ENCODE peak calls at places on chromosomes 11 and 22, in nine cellular contexts. T is transverse colon, N is uterus, B is ovary, K is adrenal gland, C is right lobe of liver, W is thyroid gland, D is spleen, L is endothelial cell of umbilical vein. V is an unnamed sample. For H3K4me1, the result is how much of the 10 kb centered on the place peaks cover.

GRCh38 chr11:29200776-29201574 is 815.9 kb downstream of the KCNA4 start:
- DNase-seq in D (no peak), K (no peak), N (no peak), L (no peak), B (no peak), W (no peak), T (peak), C (no peak), V (no peak)

GRCh38 chr11:112977620-112978212 is 16.5 kb downstream of the NCAM1 start:
- DNase-seq in W (no peak), D (no peak), T (no peak), L (no peak), K (peak), N (peak), C (no peak), B (peak), V (peak)

GRCh38 chr11:60982184-60982583 is 10.7 kb downstream of the CD6 start:
- DNase-seq in D (no peak), C (no peak), N (no peak), K (no peak), B (no peak), W (no peak), L (no peak), T (no peak), V (no peak)

GRCh38 chr22:31272522-31273446 is 19.5 kb downstream of the PIK3IP1 start:
- DNase-seq in K (peak), L (peak), C (no peak), W (peak), B (peak), T (peak), N (peak), D (no peak), V (peak)

GRCh38 chr22:37741312-37741795 is 44.5 kb downstream of the TRIOBP start:
- DNase-seq in W (peak), L (no peak), C (peak), T (peak), B (peak), N (peak), K (peak), D (no peak), V (peak)

GRCh38 chr22:38397189-38398097 is 57.6 kb downstream of the KCNJ4 start:
- DNase-seq in W (peak), L (peak), C (no peak), K (peak), T (peak), B (peak), D (peak), N (peak), V (peak)

GRCh38 chr11:120525285-120526085 is 13.9 kb downstream of the GRIK4 start:
- DNase-seq in C (no peak), K (no peak), D (peak), L (no peak), T (peak), N (no peak), W (no peak), B (no peak), V (no peak)

GRCh38 chr11:40328890-40329617 is 1130.4 kb downstream of the LRRC4C start:
- DNase-seq in C (peak), T (peak), L (peak), W (peak), N (no peak), D (no peak), B (no peak), K (peak), V (peak)

DNA sequence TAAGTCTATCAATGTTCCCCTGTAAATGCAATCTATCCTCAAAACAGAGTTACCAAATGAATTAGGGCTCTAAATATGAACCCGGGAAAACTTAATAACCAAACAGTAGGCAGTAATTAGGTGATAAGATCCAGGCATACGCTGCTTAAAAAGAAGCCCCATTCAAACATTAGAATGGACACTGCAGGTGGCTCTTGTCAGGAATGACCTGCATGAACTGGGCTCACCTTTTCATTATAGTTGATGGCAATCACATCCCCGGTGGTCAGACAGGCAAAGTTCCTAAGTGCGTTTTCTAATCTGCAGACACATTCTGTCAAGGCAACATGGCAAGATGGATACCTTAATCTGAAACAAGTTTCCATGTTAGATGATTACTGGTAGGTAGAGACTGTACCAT is 14.0 kb downstream of the UFD1 start:
- DNase-seq in C (peak), K (no peak), B (no peak), T (no peak), D (no peak), N (no peak), W (no peak), L (no peak), V (no peak)
- TF ChIP-seq POLR2A in C (no peak), K (no peak), B (no peak), T (no peak), D (no peak), N (no peak), W (no peak), L (no peak), V (no peak)

GRCh38 chr11:114165326-114166230 is 106.1 kb downstream of the ZBTB16 start:
- DNase-seq in L (no peak), C (no peak), K (no peak), T (peak), N (no peak), D (no peak), B (no peak), W (peak), V (no peak)

GRCh38 chr11:114162719-114163123 is 103.2 kb downstream of the ZBTB16 start:
- DNase-seq in N (peak), W (peak), C (peak), K (peak), T (peak), D (no peak), B (peak), L (peak), V (peak)

GRCh38 chr11:114164546-114164945 is 105.0 kb downstream of the ZBTB16 start:
- DNase-seq in D (no peak), C (no peak), B (no peak), L (no peak), T (no peak), W (no peak), K (no peak), N (no peak), V (no peak)

GRCh38 chr11:114163231-114163631 is 103.7 kb downstream of the ZBTB16 start:
- DNase-seq in L (no peak), C (no peak), D (no peak), B (no peak), N (peak), K (peak), T (no peak), W (peak), V (peak)

DNA sequence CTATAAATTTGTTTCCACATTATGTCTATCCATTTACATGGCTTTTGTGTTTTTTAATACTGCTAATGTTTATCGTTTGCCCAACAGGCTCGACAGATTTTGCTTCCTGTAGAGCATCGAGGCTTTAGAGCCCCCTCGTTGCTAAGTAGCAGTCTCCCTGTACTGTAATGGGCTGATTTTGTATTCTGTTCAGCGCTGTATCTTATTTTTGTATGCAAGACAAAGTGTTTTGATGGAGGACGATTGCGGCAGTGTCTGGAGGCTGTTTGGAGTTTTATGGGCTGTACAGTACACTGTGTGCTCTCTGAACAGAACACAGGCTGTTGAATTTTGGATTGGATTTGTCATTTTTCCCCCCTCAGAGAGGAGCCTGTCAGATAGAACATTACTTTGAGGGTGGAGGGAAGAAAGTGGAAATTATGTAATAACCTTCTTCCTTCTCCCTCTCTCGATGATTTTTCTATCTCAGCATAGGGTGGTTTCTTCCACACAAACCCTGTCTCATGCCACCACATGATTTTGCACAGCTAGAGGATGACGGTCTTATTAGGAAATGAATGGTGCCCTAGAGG is 104.4 kb downstream of the ZBTB16 start:
- DNase-seq in L (peak), B (peak), K (no peak), D (no peak), N (peak), C (no peak), T (peak), W (no peak), V (peak)
- H3K4me1 ChIP-seq in L (half or more), B (half or more), K (half or more), D (half or more), N (under half), C (under half), T (half or more), W (half or more), V (half or more)

DNA sequence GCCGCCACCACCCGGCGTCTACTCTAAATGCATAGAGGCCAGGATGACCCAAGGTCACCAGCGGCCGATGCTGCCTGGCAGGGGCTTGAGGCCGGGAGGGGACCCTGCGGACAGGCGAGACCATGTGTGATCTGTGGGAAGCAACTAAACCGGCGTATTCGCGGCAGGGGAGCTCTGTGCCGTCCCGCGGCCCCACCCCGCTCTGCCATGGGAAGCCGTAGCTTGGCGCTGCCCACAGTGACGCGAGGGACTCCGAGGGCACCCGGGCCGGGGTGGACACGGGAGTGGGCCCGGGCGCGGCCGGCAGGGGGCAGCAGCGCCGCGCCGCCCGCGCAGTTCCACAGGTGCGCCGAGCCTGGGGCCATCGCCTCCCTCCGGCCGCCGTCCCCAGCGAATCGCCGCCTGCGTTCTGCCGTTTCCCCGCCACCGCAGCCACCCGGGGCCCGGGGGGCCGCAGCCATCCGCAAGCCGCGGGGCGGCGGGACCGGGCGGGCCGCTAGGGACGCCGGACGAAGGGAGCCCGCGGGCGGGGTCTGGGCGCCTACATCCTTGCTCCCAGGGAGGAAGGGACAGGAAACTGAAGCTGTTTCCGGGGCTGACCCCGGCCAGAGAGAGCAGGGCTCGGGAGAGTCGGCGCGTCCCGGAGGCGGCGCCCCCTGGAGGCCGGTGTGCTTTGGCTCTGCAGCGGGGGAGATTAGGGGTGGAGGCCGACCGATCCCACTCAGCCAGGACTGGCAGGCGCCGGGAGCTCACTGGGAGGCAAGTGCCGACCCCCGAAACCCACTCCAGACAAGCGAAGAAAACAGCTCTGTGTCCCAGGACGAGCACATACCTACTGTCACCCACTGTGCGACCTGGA is 12.5 kb upstream of the HDHD5 start:
- DNase-seq in N (peak), C (peak), B (peak), D (peak), L (peak), T (peak), W (peak), K (peak), V (peak)
- TF ChIP-seq POLR2A in N (no peak), C (peak), B (peak), D (no peak), L (no peak), T (peak), W (peak), K (peak), V (peak)

DNA sequence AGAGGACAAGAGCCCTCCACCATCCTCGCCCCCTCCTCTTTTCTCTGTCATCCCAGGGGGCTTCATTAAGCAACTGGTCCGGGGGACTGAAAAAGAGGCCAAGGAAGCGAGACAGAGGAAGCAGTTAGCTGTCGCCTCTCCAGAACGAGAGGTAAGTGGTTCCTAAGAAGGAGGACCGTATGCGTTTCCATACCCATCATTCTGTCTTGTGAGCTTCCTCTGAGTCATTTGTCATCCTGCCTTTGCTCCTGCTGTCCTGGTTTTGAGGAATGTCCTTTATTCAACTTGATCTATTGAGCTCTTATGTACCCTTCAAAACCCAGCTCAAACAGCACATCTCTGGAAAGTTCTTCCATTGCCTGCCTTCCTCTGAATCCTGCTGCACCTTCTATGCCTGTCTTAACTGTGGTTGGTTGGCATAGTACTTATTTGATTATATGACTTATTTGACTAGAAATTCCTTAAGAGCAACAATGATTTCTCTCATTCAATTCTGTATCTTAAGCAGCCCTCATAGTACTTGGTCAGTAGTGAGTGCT is 21.3 kb downstream of the MYO18B start:
- DNase-seq in B (no peak), W (no peak), D (no peak), N (no peak), K (no peak), L (no peak), T (no peak), C (no peak), V (no peak)
- H3K4me1 ChIP-seq in B (under half), W (under half), D (under half), N (under half), K (under half), L (under half), T (under half), C (under half), V (under half)

GRCh38 chr11:17179972-17180371 is 27.8 kb downstream of the PIK3C2A start:
- DNase-seq in T (no peak), B (no peak), N (no peak), D (no peak), L (no peak), K (no peak), W (no peak), C (no peak), V (no peak)
- TF ChIP-seq POLR2A in T (no peak), B (no peak), N (no peak), D (no peak), L (no peak), K (no peak), W (no peak), C (no peak), V (no peak)

DNA sequence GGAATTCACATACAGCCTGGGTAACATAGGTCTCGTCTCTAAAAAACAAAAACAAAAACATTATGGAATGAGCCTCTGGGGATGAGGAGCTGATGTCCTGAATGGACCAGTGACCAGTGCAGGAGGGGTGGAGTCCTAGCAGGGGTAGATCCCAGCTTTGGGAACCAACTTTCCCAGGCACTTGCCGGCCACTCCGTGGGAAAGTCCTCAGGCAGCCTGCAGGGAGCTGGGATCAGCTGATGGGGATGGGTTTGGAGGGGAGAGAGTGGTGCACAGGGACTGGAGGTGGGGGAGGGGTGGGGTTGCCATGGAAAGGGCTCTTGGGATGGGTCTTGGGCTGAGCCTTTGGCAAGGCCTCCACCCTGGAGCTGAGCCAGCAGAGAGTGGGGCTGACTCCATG is 19.1 kb downstream of the MGAT3 start:
- DNase-seq in N (no peak), T (no peak), C (no peak), L (no peak), K (no peak), W (no peak), B (no peak), D (no peak), V (no peak)
- H3K4me1 ChIP-seq in N (under half), T (under half), C (under half), L (under half), K (under half), W (under half), B (under half), D (under half), V (under half)

DNA sequence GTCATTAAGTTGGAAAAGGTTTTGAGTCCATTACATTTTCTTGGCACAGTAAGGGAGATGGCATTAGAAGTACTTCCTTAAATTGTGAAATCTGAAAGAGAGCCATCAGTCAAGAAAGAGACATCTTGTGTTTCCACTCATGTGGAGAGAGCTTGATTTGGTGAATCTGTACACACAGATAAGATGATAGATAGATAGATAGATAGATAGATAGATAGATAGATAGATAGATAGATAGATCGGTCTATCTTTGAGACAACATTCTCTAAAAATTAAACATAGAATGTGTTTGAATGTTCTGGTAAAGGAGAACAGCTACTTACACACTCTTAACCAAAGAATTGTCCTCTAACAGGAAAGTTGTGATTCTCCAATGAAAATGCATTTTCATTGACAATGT is 76.2 kb downstream of the TTC17 start:
- DNase-seq in L (no peak), K (no peak), W (no peak), D (no peak), B (no peak), C (no peak), N (no peak), T (no peak), V (no peak)
- TF ChIP-seq POLR2A in L (no peak), K (no peak), W (no peak), D (no peak), B (no peak), C (no peak), N (no peak), T (no peak), V (no peak)

GRCh38 chr11:69057236-69057635 is 8.5 kb downstream of the TPCN2 start:
- DNase-seq in K (no peak), B (no peak), N (no peak), C (no peak), T (no peak), D (no peak), L (no peak), W (no peak), V (no peak)

GRCh38 chr11:69055598-69056516 is 7.1 kb downstream of the TPCN2 start:
- DNase-seq in T (peak), K (peak), W (peak), C (peak), N (no peak), B (no peak), L (no peak), D (peak), V (no peak)

GRCh38 chr11:69053546-69054396 is 5.0 kb downstream of the TPCN2 start:
- DNase-seq in K (no peak), T (no peak), B (no peak), C (no peak), L (no peak), W (no peak), D (no peak), N (no peak), V (no peak)

GRCh38 chr11:69054397-69055211 is 5.9 kb downstream of the TPCN2 start:
- DNase-seq in L (no peak), B (no peak), C (peak), K (no peak), N (no peak), W (no peak), D (no peak), T (no peak), V (no peak)

GRCh38 chr11:69055212-69055586 is 6.5 kb downstream of the TPCN2 start:
- DNase-seq in D (no peak), L (no peak), W (no peak), T (peak), C (peak), N (no peak), K (no peak), B (no peak), V (no peak)
- H3K4me1 ChIP-seq in D (under half), L (under half), W (under half), T (under half), C (under half), N (under half), K (under half), B (under half), V (under half)

GRCh38 chr11:28017816-28018215 is 90.1 kb downstream of the KIF18A start:
- DNase-seq in T (no peak), N (no peak), B (no peak), D (no peak), W (no peak), L (no peak), K (no peak), C (no peak), V (no peak)
- TF ChIP-seq POLR2A in T (no peak), N (no peak), B (no peak), D (no peak), W (no peak), L (no peak), K (no peak), C (no peak), V (no peak)

DNA sequence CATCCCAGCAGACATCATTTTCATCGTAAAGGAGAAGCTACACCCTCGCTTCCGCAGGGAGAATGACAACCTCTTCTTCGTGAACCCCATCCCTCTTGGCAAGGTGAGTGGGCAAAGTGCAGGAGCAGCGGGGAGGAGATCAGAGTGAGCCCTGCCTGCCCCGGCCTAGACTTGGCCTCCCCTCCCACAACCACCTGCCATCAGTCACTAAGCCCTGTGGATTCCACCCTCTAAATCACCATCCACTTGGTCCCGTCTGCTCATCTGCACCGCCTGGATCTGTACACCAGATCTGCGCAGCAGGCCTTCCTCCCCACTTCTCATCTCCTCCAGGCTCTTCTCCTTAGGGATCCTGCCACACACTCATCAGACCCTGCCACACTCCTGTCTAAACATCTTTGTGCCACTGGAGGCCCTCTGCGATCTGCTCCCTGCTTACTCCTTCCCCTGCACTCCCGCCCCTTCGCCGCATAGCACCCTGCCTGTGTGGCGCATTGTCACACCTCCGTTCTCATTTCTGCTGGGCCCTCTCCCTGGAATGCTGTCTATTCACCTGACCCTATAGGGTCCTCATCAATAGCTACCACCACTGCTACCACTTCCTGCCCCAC is 14.2 kb downstream of the UCP2 start:
- DNase-seq in C (no peak), K (no peak), N (no peak), W (no peak), L (no peak), T (no peak), B (no peak), D (peak), V (no peak)
- H3K4me1 ChIP-seq in C (under half), K (under half), N (under half), W (under half), L (under half), T (under half), B (under half), D (under half), V (under half)

V was measured in body of pancreas.